ENCODE peak calls at places on chromosomes 12 and 14, in nine cellular contexts. H is posterior cingulate gyrus, F is ovary, B is fibroblast of gingiva, Q is HS-27A, Y is OCI-LY7, P is HEK293T, U is heart right ventricle, Z is spleen. V is an unnamed sample.

GRCh38 chr14:98957211-98958047 is 314.6 kb downstream of the BCL11B start:
- DNase-seq in H (no peak), F (peak), B (peak), Q (no peak), Y (no peak), P (no peak), U (peak), Z (no peak), V (peak)

GRCh38 chr12:70177637-70178036 is 65.6 kb upstream of the CNOT2 start:
- DNase-seq in H (no peak), F (no peak), B (no peak), Q (no peak), Y (no peak), P (no peak), U (no peak), Z (no peak), V (no peak)

GRCh38 chr12:50401383-50402155 is 884 bp downstream of the LARP4 start:
- DNase-seq in H (no peak), F (no peak), B (peak), Q (no peak), Y (peak), P (no peak), U (no peak), Z (no peak), V (no peak)

GRCh38 chr12:31321565-31322228 is 4.3 kb downstream of the SINHCAF start:
- DNase-seq in H (no peak), F (no peak), B (no peak), Q (no peak), Y (no peak), P (no peak), U (no peak), Z (no peak), V (no peak)

GRCh38 chr12:77062846-77063461 is 2.4 kb downstream of the E2F7 start:
- DNase-seq in H (no peak), F (no peak), B (peak), Q (no peak), Y (no peak), P (no peak), U (no peak), Z (no peak), V (no peak)

GRCh38 chr14:104221071-104221625 is 82.8 kb downstream of the KIF26A start:
- DNase-seq in H (peak), F (no peak), B (no peak), Q (no peak), Y (no peak), P (no peak), U (no peak), Z (peak), V (no peak)

GRCh38 chr12:131905081-131905639 is 10.7 kb downstream of the ULK1 start:
- DNase-seq in H (peak), F (no peak), B (no peak), Q (no peak), Y (no peak), P (no peak), U (no peak), Z (peak), V (no peak)

GRCh38 chr12:122749569-122750332 is 2.9 kb upstream of the DENR start:
- DNase-seq in H (no peak), F (no peak), B (no peak), Q (no peak), Y (no peak), P (peak), U (no peak), Z (no peak), V (no peak)

GRCh38 chr14:74018029-74018703 is 922 bp downstream of the ENTPD5 start:
- DNase-seq in H (no peak), F (no peak), B (peak), Q (peak), Y (no peak), P (peak), U (no peak), Z (no peak), V (no peak)

GRCh38 chr12:79409562-79409961 is 281.2 kb downstream of the PAWR start:
- DNase-seq in H (no peak), F (no peak), B (peak), Q (peak), Y (no peak), P (no peak), U (no peak), Z (no peak), V (no peak)

GRCh38 chr12:11860026-11860425 is 210.6 kb downstream of the ETV6 start:
- DNase-seq in H (no peak), F (no peak), B (no peak), Q (no peak), Y (no peak), P (no peak), U (no peak), Z (no peak), V (no peak)

GRCh38 chr12:52965337-52965731 is 16.4 kb downstream of the KRT18 start:
- DNase-seq in H (no peak), F (no peak), B (no peak), Q (no peak), Y (no peak), P (no peak), U (no peak), Z (no peak), V (no peak)

GRCh38 chr12:113086249-113087164 is 30.0 kb downstream of the DTX1 start:
- DNase-seq in H (no peak), F (no peak), B (no peak), Q (no peak), Y (peak), P (no peak), U (no peak), Z (peak), V (no peak)

GRCh38 chr14:67738740-67739504 is 37.2 kb downstream of the RDH12 start:
- DNase-seq in H (no peak), F (no peak), B (peak), Q (peak), Y (no peak), P (no peak), U (peak), Z (no peak), V (peak)

V was measured in thoracic aorta.